ENCODE peak calls at places on chromosomes 1 and 21, in five cellular contexts. K is GM06990, I is dorsolateral prefrontal cortex, W is Caco-2, E is HFF-Myc. O is an unnamed sample.

GRCh38 chr1:152777510-152778137 is 2.7 kb downstream of the LCE1F start:
- DNase-seq in I (no peak), K (no peak), E (no peak), W (no peak), O (no peak)

GRCh38 chr21:14097881-14098499 is 112.8 kb downstream of the LIPI start:
- DNase-seq in E (no peak), K (no peak), I (no peak), W (no peak), O (no peak)

GRCh38 chr1:156676820-156677615 is at the start of gene NES:
- DNase-seq in E (no peak), I (no peak), W (peak), K (no peak), O (no peak)

GRCh38 chr1:19925342-19926070 is 2.1 kb upstream of the PLA2G2E start:
- DNase-seq in K (no peak), I (no peak), E (no peak), W (peak), O (no peak)

GRCh38 chr1:167043752-167044488 is 46.3 kb downstream of the GPA33 start:
- DNase-seq in W (peak), I (peak), E (no peak), K (peak), O (peak)

GRCh38 chr1:29362116-29362515 is 125.8 kb downstream of the PTPRU start:
- DNase-seq in K (no peak), E (no peak), I (no peak), W (no peak), O (no peak)

GRCh38 chr1:185245466-185245865 is 71.6 kb downstream of the IVNS1ABP start:
- DNase-seq in I (no peak), W (no peak), E (no peak), K (no peak), O (no peak)

GRCh38 chr1:42981406-42981805 is 22.7 kb upstream of the SLC2A1 start:
- DNase-seq in E (no peak), K (no peak), I (no peak), W (no peak), O (no peak)

GRCh38 chr1:25038699-25039098 is 108.6 kb upstream of the RUNX3 start:
- DNase-seq in E (no peak), K (no peak), I (no peak), W (no peak), O (no peak)

GRCh38 chr1:154869351-154870116 is 547 bp downstream of the KCNN3 start:
- DNase-seq in K (no peak), I (no peak), E (no peak), W (no peak), O (no peak)

GRCh38 chr1:15272009-15272781 is 25.2 kb downstream of the FHAD1 start:
- DNase-seq in W (peak), I (no peak), E (peak), K (no peak), O (peak)

GRCh38 chr1:207070811-207071210 is 17.7 kb downstream of the PFKFB2 start:
- DNase-seq in K (no peak), W (no peak), E (no peak), I (no peak), O (no peak)

GRCh38 chr1:19390901-19391595 is 78.9 kb downstream of the SLC66A1 start:
- DNase-seq in K (peak), E (peak), W (no peak), I (no peak), O (peak)

GRCh38 chr1:233331676-233332519 is 4.4 kb downstream of the MAP3K21 start:
- DNase-seq in K (no peak), W (no peak), I (no peak), E (no peak), O (no peak)

GRCh38 chr1:203901581-203901980 is 40.2 kb downstream of the SNRPE start:
- DNase-seq in K (no peak), W (no peak), I (no peak), E (no peak), O (no peak)

GRCh38 chr1:30314591-30314990 is 408.8 kb downstream of the MATN1 start:
- DNase-seq in W (no peak), K (no peak), E (no peak), I (no peak), O (no peak)

GRCh38 chr1:51752073-51752948 is 126.2 kb downstream of the NRDC start:
- DNase-seq in I (no peak), K (no peak), E (no peak), W (no peak), O (no peak)

GRCh38 chr1:8015809-8016165 is 10.3 kb downstream of the ERRFI1 start:
- DNase-seq in I (no peak), K (no peak), W (no peak), E (no peak), O (no peak)

GRCh38 chr1:118118469-118118868 is 66.6 kb downstream of the SPAG17 start:
- DNase-seq in E (no peak), W (peak), K (no peak), I (no peak), O (no peak)

GRCh38 chr1:79777481-79778219 is 771.1 kb upstream of the ADGRL4 start:
- DNase-seq in I (no peak), K (peak), E (no peak), W (no peak), O (peak)

GRCh38 chr21:31780944-31781343 is 49.0 kb upstream of the SCAF4 start:
- DNase-seq in W (peak), K (no peak), E (no peak), I (no peak), O (no peak)

GRCh38 chr1:223214272-223214807 is 71.3 kb upstream of the TLR5 start:
- DNase-seq in I (no peak), E (no peak), K (no peak), W (no peak), O (no peak)

GRCh38 chr1:63976006-63976405 is 202.2 kb downstream of the ROR1 start:
- DNase-seq in I (no peak), K (no peak), W (no peak), E (no peak), O (no peak)

GRCh38 chr1:209435654-209436566 is 147.6 kb upstream of the CAMK1G start:
- DNase-seq in I (peak), K (no peak), E (peak), W (peak), O (peak)

GRCh38 chr21:41976611-41977010 is 22.8 kb upstream of the C2CD2 start:
- DNase-seq in W (no peak), E (no peak), K (no peak), I (no peak), O (peak)

GRCh38 chr1:164648211-164649080 is 89.5 kb downstream of the PBX1 start:
- DNase-seq in E (no peak), K (no peak), I (no peak), W (peak), O (no peak)

GRCh38 chr1:53552981-53553733 is 94.0 kb downstream of the DMRTB1 start:
- DNase-seq in K (no peak), W (peak), E (no peak), I (peak), O (no peak)

GRCh38 chr1:51345300-51345687 is 14.9 kb upstream of the TTC39A start:
- DNase-seq in E (no peak), W (no peak), K (no peak), I (no peak), O (no peak)

GRCh38 chr1:25993197-25993951 is 4.5 kb downstream of the PAFAH2 start:
- DNase-seq in I (no peak), K (no peak), E (no peak), W (no peak), O (no peak)

GRCh38 chr1:232878141-232878540 is 72.3 kb upstream of the NTPCR start:
- DNase-seq in W (no peak), K (no peak), I (no peak), E (no peak), O (no peak)

GRCh38 chr1:218878369-218878768 is 295.3 kb upstream of the LYPLAL1 start:
- DNase-seq in K (no peak), E (no peak), I (no peak), W (no peak), O (no peak)

GRCh38 chr1:229024528-229025119 is 246.3 kb upstream of the RAB4A start:
- DNase-seq in W (no peak), K (no peak), E (peak), I (no peak), O (no peak)

GRCh38 chr1:93964777-93965200 is 55.6 kb upstream of the GCLM start:
- DNase-seq in W (no peak), I (no peak), K (no peak), E (no peak), O (no peak)

GRCh38 chr1:918843-919242 is 4.9 kb upstream of the SAMD11 start:
- DNase-seq in K (no peak), E (no peak), W (no peak), I (no peak), O (no peak)

GRCh38 chr1:29120367-29120766 is 3.3 kb downstream of the TMEM200B start:
- DNase-seq in I (no peak), W (no peak), E (no peak), K (no peak), O (no peak)

GRCh38 chr1:240739754-240740153 is 127.8 kb upstream of the GREM2 start:
- DNase-seq in W (no peak), I (no peak), K (no peak), E (no peak), O (no peak)

GRCh38 chr1:183515002-183515689 is 42.8 kb downstream of the SMG7 start:
- DNase-seq in K (no peak), W (no peak), E (peak), I (no peak), O (no peak)

GRCh38 chr21:44475266-44475665 is 20.0 kb downstream of the LRRC3 start:
- DNase-seq in I (no peak), E (no peak), W (peak), K (no peak), O (no peak)

GRCh38 chr1:3551290-3551678 is 60.0 kb downstream of the MEGF6 start:
- DNase-seq in I (no peak), E (no peak), K (no peak), W (no peak), O (no peak)
- TF ChIP-seq CTCF in I (no peak), E (no peak), K (no peak), W (no peak), O (no peak)

DNA sequence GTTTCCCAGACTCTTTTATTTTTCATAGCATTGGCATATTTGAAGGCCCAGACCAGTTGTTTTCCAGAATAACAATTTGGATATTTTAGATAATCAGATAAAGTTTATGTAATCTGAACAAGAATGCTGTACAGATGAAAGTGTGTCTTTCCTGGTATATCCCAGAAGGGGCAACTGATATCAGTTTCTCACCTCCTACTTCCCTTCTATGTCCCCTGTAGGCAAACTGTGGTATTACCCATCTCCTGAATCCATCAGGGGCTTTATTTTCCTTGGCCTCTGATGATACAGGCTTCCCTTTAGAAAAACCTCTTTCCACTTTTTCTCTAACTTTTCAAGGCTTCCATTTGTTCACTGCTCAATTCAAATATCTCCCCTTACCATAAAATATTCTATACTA is 87.5 kb upstream of the RGS1 start:
- DNase-seq in I (no peak), K (no peak), E (no peak), W (no peak), O (no peak)
- TF ChIP-seq CTCF in I (no peak), K (no peak), E (peak), W (peak), O (no peak)

GRCh38 chr21:45478816-45479669 is 63.2 kb downstream of the SLC19A1 start:
- DNase-seq in E (no peak), I (no peak), W (no peak), K (no peak), O (no peak)

GRCh38 chr21:45476582-45476981 is 65.7 kb downstream of the SLC19A1 start:
- DNase-seq in W (no peak), I (no peak), K (no peak), E (no peak), O (no peak)

GRCh38 chr21:45475797-45476570 is 66.3 kb downstream of the SLC19A1 start:
- DNase-seq in W (no peak), E (no peak), I (no peak), K (no peak), O (no peak)

GRCh38 chr21:45478115-45478801 is 64.0 kb downstream of the SLC19A1 start:
- DNase-seq in E (no peak), K (no peak), W (peak), I (no peak), O (peak)

DNA sequence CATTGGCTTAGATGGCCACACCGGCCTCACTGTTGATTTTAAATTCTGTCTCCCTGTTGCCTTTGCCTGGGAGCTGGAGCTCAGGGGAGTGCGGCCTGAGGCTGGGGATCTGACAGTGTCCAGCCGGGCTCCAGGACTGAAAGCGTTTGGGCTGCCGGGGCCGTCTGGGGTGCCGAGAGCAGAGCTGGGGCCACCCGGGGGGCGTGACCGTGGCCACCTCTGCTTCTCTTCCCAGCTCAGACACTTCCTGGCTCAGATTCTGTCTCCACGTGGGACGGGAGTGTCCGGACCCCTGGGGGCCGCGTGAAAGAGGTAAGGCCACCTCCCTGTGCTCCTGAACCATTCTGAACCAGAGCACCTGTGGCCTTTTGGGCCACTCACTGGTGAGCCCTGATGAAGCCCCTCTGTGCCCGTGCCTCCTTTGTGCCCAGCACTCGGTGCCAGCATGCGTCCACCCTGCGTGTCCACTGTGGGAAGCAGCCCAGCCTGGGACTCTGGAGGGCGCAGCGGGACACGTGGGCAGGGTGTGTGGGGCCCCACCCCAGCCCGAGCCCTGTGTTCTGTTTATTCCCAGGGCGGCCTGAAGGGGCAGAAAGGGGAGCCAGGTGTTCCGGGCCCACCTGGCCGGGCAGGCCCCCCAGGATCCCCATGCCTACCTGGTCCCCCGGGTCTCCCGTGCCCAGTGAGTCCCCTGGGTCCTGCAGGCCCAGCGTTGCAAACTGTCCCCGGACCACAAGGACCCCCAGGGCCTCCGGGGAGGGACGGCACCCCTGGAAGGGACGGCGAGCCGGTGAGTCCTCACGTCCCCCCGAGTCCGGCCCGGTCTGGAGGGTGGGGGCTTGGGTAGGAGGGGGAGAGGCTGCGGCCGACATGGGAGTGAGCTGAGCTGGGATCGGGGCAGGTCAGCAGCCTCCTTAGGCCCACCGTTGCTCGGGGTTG is 64.8 kb downstream of the SLC19A1 start:
- DNase-seq in W (no peak), K (no peak), I (no peak), E (no peak), O (no peak)
- TF ChIP-seq CTCF in W (no peak), K (no peak), I (no peak), E (no peak), O (no peak)

GRCh38 chr1:225004396-225004795 is 74.9 kb downstream of the DNAH14 start:
- DNase-seq in W (no peak), I (no peak), E (no peak), K (no peak), O (no peak)
- TF ChIP-seq CTCF in W (peak), I (no peak), E (peak), K (peak), O (no peak)